ENCODE peak calls at places on chromosome 18, in five cellular contexts. J is cardiac muscle cell, C is transverse colon, K is uterus, D is astrocyte of the spinal cord. B is an unnamed sample.

GRCh38 chr18:60421356-60422118 is 49.0 kb upstream of the MC4R start:
- DNase-seq in J (no peak), C (no peak), K (no peak), D (no peak), B (no peak)

GRCh38 chr18:22542400-22542835 is 124.7 kb upstream of the CTAGE1 start:
- DNase-seq in J (peak), C (no peak), K (peak), D (peak), B (peak)

GRCh38 chr18:7871560-7872456 is 304.7 kb downstream of the PTPRM start:
- DNase-seq in J (peak), C (no peak), K (no peak), D (no peak), B (peak)

GRCh38 chr18:53458944-53459580 is 765.4 kb downstream of the MBD2 start:
- DNase-seq in J (peak), C (no peak), K (no peak), D (peak), B (no peak)

GRCh38 chr18:69664399-69664798 is 263.7 kb downstream of the DOK6 start:
- DNase-seq in J (no peak), C (no peak), K (no peak), D (no peak), B (no peak)

GRCh38 chr18:61551586-61551985 is 218.4 kb downstream of the CDH20 start:
- DNase-seq in J (peak), C (peak), K (no peak), D (peak), B (peak)

GRCh38 chr18:13379930-13380665 is 161.5 kb downstream of the LDLRAD4 start:
- DNase-seq in J (no peak), C (no peak), K (no peak), D (no peak), B (no peak)

GRCh38 chr18:58592223-58593214 is 36.4 kb downstream of the ALPK2 start:
- DNase-seq in J (no peak), C (no peak), K (no peak), D (no peak), B (no peak)

GRCh38 chr18:31526374-31526773 is 28.4 kb downstream of the DSG2 start:
- DNase-seq in J (no peak), C (no peak), K (no peak), D (no peak), B (no peak)

GRCh38 chr18:62678847-62679535 is 36.4 kb upstream of the PHLPP1 start:
- DNase-seq in J (no peak), C (no peak), K (no peak), D (no peak), B (no peak)

GRCh38 chr18:4581966-4582365 is 126.9 kb upstream of the DLGAP1 start:
- DNase-seq in J (no peak), C (no peak), K (no peak), D (no peak), B (no peak)

GRCh38 chr18:8794133-8794986 is 89.0 kb downstream of the MTCL1 start:
- DNase-seq in J (peak), C (peak), K (no peak), D (peak), B (no peak)

GRCh38 chr18:75538727-75539126 is 111.2 kb upstream of the SMIM21 start:
- DNase-seq in J (peak), C (no peak), K (no peak), D (peak), B (peak)

GRCh38 chr18:38801640-38802039 is 1236.0 kb upstream of the CELF4 start:
- DNase-seq in J (no peak), C (no peak), K (no peak), D (no peak), B (no peak)

GRCh38 chr18:21000667-21001066 is 110.9 kb downstream of the ROCK1 start:
- DNase-seq in J (peak), C (no peak), K (no peak), D (no peak), B (peak)

GRCh38 chr18:79506191-79507075 is 110.7 kb downstream of the NFATC1 start:
- DNase-seq in J (peak), C (peak), K (peak), D (peak), B (peak)

GRCh38 chr18:79056827-79057367 is 12.3 kb upstream of the ATP9B start:
- DNase-seq in J (no peak), C (no peak), K (no peak), D (no peak), B (no peak)

GRCh38 chr18:29488617-29489016 is 1311.7 kb upstream of the CDH2 start:
- DNase-seq in J (peak), C (no peak), K (no peak), D (no peak), B (peak)

GRCh38 chr18:67302043-67302442 is 214.5 kb downstream of the DSEL start:
- DNase-seq in J (peak), C (no peak), K (no peak), D (peak), B (peak)

GRCh38 chr18:61699397-61700090 is 193.3 kb downstream of the RNF152 start:
- DNase-seq in J (no peak), C (no peak), K (no peak), D (no peak), B (peak)

GRCh38 chr18:70188113-70188512 is 17.4 kb downstream of the RTTN start:
- DNase-seq in J (peak), C (no peak), K (no peak), D (no peak), B (peak)

GRCh38 chr18:492451-492850 is 8.1 kb downstream of the COLEC12 start:
- DNase-seq in J (peak), C (no peak), K (no peak), D (no peak), B (peak)

GRCh38 chr18:489244-490023 is 11.1 kb downstream of the COLEC12 start:
- DNase-seq in J (peak), C (no peak), K (no peak), D (peak), B (peak)

GRCh38 chr18:490024-490366 is 10.5 kb downstream of the COLEC12 start:
- DNase-seq in J (peak), C (no peak), K (no peak), D (no peak), B (no peak)

GRCh38 chr18:487371-487770 is 13.1 kb downstream of the COLEC12 start:
- DNase-seq in J (peak), C (no peak), K (no peak), D (peak), B (no peak)

DNA sequence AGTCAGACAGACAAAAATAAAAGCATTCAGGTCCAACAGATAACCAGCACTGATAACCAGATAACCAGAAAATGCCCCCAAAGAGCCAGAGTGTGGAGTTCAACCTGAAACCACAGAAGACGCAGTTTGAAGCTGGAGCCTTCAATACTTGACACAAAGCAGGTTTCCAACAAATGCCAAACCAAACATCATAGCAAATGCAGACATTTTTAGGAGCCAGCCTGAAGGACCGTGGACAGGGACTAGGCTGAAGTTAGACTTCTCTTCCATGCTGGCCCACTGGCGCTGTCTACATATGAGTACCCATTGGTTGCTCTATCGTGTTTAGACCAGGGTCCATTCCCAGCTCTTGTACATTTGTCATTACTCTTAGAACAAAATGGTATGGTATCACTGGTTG is 9.9 kb downstream of the COLEC12 start:
- DNase-seq in J (peak), C (no peak), K (no peak), D (no peak), B (no peak)
- H3K4me3 ChIP-seq in J (no peak), C (no peak), K (no peak), D (no peak), B (no peak)

GRCh38 chr18:36295214-36295613 is 2.3 kb upstream of the FHOD3 start:
- DNase-seq in J (no peak), C (no peak), K (no peak), D (no peak), B (no peak)

GRCh38 chr18:36297419-36298112 is at the start of gene FHOD3:
- DNase-seq in J (peak), C (peak), K (peak), D (peak), B (peak)

GRCh38 chr18:36295880-36296301 is 1.6 kb upstream of the FHOD3 start:
- DNase-seq in J (no peak), C (no peak), K (no peak), D (no peak), B (no peak)

GRCh38 chr18:36298113-36298701 is 694 bp downstream of the FHOD3 start:
- DNase-seq in J (no peak), C (no peak), K (no peak), D (no peak), B (no peak)

GRCh38 chr18:36296591-36297418 is 708 bp upstream of the FHOD3 start:
- DNase-seq in J (peak), C (peak), K (peak), D (peak), B (peak)
- TF ChIP-seq CTCF in J (peak), C (no peak), K (no peak), D (peak), B (peak)

DNA sequence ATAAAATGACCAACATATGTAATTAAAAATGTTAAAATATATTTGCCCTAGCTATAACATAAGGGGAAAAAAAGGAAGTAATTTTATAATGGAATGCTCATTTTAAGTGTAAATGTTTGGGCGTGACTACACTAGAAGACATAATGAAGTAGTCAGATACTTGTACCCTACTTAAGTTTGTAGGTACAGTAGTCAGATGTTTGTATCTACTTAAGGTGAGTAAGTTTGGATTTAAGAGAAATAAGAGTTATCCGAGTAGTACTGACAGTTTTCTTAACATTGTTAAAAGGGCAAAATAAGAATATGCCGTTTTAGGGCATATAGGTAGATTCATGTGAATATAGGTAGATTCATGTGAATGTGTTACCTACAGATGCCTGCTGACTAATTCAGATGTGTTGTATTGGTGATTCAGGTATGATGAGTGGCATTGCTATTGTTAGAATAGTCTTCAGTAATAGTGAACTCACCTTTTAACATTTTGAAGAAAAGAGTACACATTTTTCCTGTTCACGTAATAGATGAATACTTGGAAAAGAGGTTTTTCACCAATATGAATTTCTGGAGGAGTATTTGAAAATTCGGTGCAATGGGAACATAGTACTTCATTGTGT is 14.9 kb downstream of the VAPA start:
- DNase-seq in J (no peak), C (no peak), K (no peak), D (no peak), B (no peak)
- H3K4me3 ChIP-seq in J (no peak), C (no peak), K (no peak), D (no peak), B (no peak)

DNA sequence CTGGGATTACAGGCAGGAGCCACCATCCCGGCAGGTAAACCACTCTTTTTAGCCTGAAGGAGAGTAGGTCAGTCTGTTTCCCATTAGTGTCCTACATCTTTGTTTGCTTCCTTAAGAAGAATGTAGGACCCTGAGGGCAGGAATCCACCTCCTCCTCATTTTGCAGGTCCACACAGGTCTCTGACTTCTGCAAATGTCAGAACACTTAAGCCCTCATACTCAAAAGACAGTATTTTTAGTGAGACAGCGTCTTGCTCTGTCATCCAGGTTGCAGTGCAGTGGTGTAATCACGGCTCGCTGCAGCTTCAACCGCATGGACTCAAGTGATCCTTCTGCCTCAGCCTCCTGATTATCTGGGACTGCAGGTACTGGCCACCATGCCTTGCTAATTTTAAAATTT is 9.3 kb downstream of the PSTPIP2 start:
- DNase-seq in J (no peak), C (no peak), K (no peak), D (no peak), B (no peak)
- TF ChIP-seq CTCF in J (no peak), C (no peak), K (no peak), D (no peak), B (no peak)

GRCh38 chr18:54662986-54663385 is 71.9 kb downstream of the DYNAP start:
- DNase-seq in J (no peak), C (no peak), K (no peak), D (no peak), B (no peak)
- H3K4me3 ChIP-seq in J (no peak), C (no peak), K (no peak), D (no peak), B (no peak)

DNA sequence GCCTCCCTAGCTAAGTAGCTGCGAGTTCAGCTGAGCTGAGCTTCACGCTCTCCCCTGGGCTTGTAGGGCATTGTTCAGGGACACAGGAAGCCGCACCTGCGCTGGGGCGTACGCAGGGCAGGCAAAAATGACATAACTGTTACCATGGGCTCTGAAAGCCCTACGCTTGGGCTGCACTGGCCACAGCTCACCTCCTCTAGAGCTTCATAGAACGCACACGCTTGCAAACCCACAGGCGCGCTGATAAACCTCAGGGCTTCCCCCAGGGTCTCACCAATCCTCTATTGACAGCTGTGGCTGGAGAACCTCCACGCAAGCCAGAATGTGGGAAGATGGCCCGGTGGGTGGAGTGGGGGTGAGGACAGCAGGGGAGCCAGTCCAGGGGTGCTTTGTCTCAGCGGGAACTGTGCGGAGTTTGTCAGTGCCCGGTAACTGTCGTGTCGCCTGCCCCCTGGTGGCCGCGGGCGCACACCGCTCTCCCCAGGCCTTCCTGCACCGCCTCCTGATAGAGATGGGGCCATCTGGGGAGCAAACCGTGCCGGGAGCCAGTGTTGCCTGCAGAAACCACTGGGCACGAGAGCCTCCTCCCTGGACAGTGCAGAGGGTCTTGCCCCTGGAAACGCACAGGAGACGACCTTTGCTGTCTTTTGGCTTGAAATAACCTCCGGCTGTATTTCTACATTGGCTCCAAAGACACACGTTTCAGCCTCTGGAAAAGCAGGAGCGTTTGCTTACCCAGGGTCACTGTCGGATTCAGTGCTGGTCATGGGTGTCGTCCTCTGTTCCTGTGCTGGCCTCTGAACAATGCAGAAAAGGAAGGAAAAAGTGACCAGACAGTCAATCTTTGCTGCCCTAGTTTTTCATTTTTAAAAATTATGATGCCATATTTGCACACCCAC is 17.0 kb upstream of the CIDEA start:
- DNase-seq in J (peak), C (peak), K (peak), D (peak), B (peak)
- TF ChIP-seq CTCF in J (peak), C (peak), K (peak), D (peak), B (peak)

GRCh38 chr18:48527467-48527866 is 11.4 kb upstream of the CTIF start:
- DNase-seq in J (no peak), C (no peak), K (no peak), D (no peak), B (no peak)
- H3K4me3 ChIP-seq in J (no peak), C (no peak), K (no peak), D (no peak), B (no peak)

DNA sequence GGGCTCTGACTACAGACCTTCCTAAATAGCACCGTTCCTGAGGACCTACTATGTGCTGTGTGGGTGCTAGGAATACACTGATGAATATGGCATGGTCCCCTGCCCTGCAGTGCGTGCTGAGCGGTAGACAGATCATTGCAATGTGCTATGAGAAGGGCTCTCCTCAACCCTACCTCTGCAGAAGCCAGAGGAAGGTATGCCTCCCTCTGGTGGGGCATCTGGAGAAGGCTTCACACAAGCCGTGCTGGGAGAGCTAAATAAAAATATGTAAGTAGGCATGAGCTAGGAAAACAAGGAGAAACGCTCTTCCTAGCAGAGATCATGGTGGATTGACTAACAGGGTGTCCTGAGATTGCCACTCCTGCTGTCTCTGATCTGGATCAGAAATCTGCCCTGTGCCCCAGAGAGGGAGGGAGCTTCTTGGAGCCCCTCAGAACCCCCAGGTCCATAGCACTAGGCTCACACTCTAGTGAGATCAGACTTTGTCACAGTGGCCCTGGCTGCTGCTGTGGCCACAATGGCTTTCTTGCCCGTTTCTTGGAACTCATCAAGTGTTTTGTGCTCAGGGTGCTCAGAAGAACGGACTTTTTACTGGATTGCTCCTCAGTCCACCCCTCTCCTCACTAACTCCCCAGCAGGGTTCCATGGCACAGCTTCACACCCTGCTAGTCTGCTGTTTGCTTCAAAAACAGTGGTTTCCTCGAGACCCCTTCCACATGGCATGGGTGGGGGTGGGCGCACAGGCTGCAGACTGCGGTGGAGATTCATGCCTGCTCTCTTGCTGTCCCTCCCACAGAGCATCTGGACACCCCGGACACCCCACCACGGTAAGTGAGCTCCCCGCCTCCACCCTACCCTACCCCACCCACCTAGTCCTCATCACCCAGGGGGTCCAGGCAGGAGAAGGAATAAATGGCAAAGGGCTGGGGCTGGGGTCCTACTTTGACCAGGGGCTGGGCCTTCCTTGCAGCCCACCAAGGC is 14.2 kb downstream of the SIGLEC15 start:
- DNase-seq in J (peak), C (no peak), K (no peak), D (peak), B (peak)
- TF ChIP-seq CTCF in J (peak), C (peak), K (no peak), D (peak), B (peak)

GRCh38 chr18:74063552-74063951 is 84.1 kb downstream of the FBXO15 start:
- DNase-seq in J (no peak), C (no peak), K (no peak), D (no peak), B (no peak)

GRCh38 chr18:74066018-74066417 is 81.6 kb downstream of the FBXO15 start:
- DNase-seq in J (no peak), C (no peak), K (no peak), D (no peak), B (no peak)

GRCh38 chr18:74063023-74063422 is 84.6 kb downstream of the FBXO15 start:
- DNase-seq in J (no peak), C (no peak), K (no peak), D (no peak), B (no peak)

GRCh38 chr18:74065366-74065765 is 82.3 kb downstream of the FBXO15 start:
- DNase-seq in J (no peak), C (no peak), K (no peak), D (no peak), B (no peak)

DNA sequence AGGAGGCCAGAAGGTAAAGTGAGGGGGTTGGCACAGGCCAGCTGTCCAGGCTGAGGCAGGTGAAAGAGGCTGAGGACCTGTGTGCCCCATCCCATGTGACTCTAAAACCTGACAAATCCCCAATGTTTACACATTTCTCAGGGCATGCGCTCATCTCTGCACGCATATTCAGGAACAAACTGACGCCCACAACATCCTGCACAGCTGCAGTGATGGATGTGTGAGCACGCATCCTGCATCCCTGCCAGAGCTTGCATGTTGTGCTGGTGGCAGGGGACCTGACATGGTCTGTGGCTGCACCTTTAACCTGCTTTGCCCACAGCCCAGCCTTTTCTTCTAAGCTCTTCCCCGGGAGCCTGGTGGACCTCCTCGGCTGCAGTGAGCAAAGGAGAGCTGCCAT is 83.1 kb downstream of the FBXO15 start:
- DNase-seq in J (no peak), C (no peak), K (no peak), D (no peak), B (no peak)
- H3K4me3 ChIP-seq in J (no peak), C (no peak), K (no peak), D (no peak), B (no peak)